ENCODE peak calls at places on chromosomes 4 and X, in five cellular contexts. E is fibroblast of the aortic adventitia, H is myocyte, Y is iris pigment epithelial cell, X is astrocyte of the hippocampus. L is an unnamed sample.

GRCh38 chr4:155690044-155690837 is 23.6 kb downstream of the GUCY1A1 start:
- DNase-seq in E (no peak), Y (no peak), X (no peak), H (no peak), L (no peak)

GRCh38 chr4:151644625-151645024 is 116.2 kb downstream of the GATB start:
- DNase-seq in H (peak; percentile 11), X (no peak), E (no peak), Y (no peak), L (no peak)

GRCh38 chr4:17912011-17912410 is 101.2 kb downstream of the NCAPG start:
- DNase-seq in Y (no peak), E (no peak), H (no peak), X (no peak), L (no peak)

GRCh38 chrX:110163488-110163887 is 154.4 kb downstream of the AMMECR1 start:
- DNase-seq in H (no peak), X (no peak), Y (no peak), E (no peak), L (no peak)

GRCh38 chr4:154164931-154165839 is 326.4 kb downstream of the DCHS2 start:
- DNase-seq in Y (peak; percentile 66), X (peak; percentile 97), H (peak; percentile 80), E (peak; percentile 96), L (peak; percentile 97)

GRCh38 chrX:41029332-41029731 is 55.9 kb upstream of the USP9X start:
- DNase-seq in E (no peak), H (peak; percentile 34), X (no peak), Y (peak; percentile 36), L (no peak)

GRCh38 chr4:68141852-68142251 is 12.2 kb upstream of the TMPRSS11F start:
- DNase-seq in X (no peak), Y (no peak), H (no peak), E (no peak), L (no peak)

GRCh38 chr4:66575024-66575696 is 904.9 kb upstream of the EPHA5 start:
- DNase-seq in E (peak; percentile 97), X (peak; percentile 98), Y (peak; percentile 79), H (peak; percentile 37), L (peak; percentile 98)

GRCh38 chr4:7933631-7934510 is 5.8 kb downstream of the AFAP1 start:
- DNase-seq in H (peak; percentile 88), E (peak; percentile 47), X (peak; percentile 54), Y (no peak), L (no peak)

GRCh38 chr4:10123227-10124101 is 6.9 kb upstream of the WDR1 start:
- DNase-seq in X (peak; percentile 54), E (peak; percentile 40), Y (peak; percentile 67), H (peak; percentile 67), L (no peak)

GRCh38 chr4:60682901-60683300 is 517.2 kb upstream of the ADGRL3 start:
- DNase-seq in E (peak; percentile 55), X (peak; percentile 10), H (no peak), Y (peak; percentile 10), L (no peak)

GRCh38 chr4:174365018-174365587 is 81.4 kb downstream of the CEP44 start:
- DNase-seq in X (peak; percentile 57), Y (peak; percentile 39), H (peak; percentile 63), E (peak; percentile 76), L (no peak)

GRCh38 chr4:54585321-54586000 is 72.3 kb upstream of the KIT start:
- DNase-seq in H (no peak), Y (peak; percentile 1), X (peak; percentile 20), E (peak; percentile 2), L (no peak)

GRCh38 chr4:178970433-178971140 is 1528.3 kb upstream of the AGA start:
- DNase-seq in H (no peak), E (no peak), X (peak; percentile 10), Y (no peak), L (no peak)

GRCh38 chrX:151713859-151714258 is 2.0 kb upstream of the FATE1 start:
- DNase-seq in Y (peak; percentile 6), E (peak; percentile 5), H (no peak), X (peak; percentile 33), L (no peak)

GRCh38 chr4:151854731-151855130 is 93.9 kb upstream of the GATB start:
- DNase-seq in Y (peak; percentile 6), H (peak; percentile 18), E (peak; percentile 63), X (peak; percentile 19), L (no peak)

GRCh38 chr4:99630857-99631256 is 26.8 kb downstream of the C4orf54 start:
- DNase-seq in Y (no peak), E (no peak), X (no peak), H (no peak), L (no peak)

GRCh38 chrX:70234355-70234754 is at the start of gene AWAT1:
- DNase-seq in H (no peak), E (no peak), Y (no peak), X (no peak), L (no peak)

GRCh38 chrX:97306771-97307470 is 423.2 kb downstream of the RPA4 start:
- DNase-seq in H (no peak), Y (no peak), X (no peak), E (no peak), L (no peak)

GRCh38 chr4:152892985-152893384 is 43.1 kb upstream of the FHDC1 start:
- DNase-seq in H (no peak), E (no peak), Y (no peak), X (no peak), L (no peak)

GRCh38 chr4:152605641-152606304 is 69.9 kb upstream of the FBXW7 start:
- DNase-seq in E (peak; percentile 37), Y (peak; percentile 15), H (peak; percentile 86), X (peak; percentile 74), L (no peak)

GRCh38 chr4:6183740-6184139 is 16.6 kb downstream of the JAKMIP1 start:
- DNase-seq in Y (no peak), E (no peak), X (no peak), H (peak; percentile 92), L (no peak)

GRCh38 chrX:13599491-13599890 is 30.1 kb downstream of the EGFL6 start:
- DNase-seq in Y (no peak), E (peak; percentile 38), X (peak; percentile 20), H (no peak), L (no peak)